ENCODE peak calls at places on chromosome 11, in seven cellular contexts. F is endodermal cell; R is adrenal gland; U is testis; L is epithelial cell of esophagus; V is CD8-positive, alpha-beta T cell; Y is AG04450. H is an unnamed sample.

GRCh38 chr11:36131719-36132349 is 157.4 kb downstream of the COMMD9 start:
- DNase-seq in Y (no peak), V (no peak), F (peak; percentile 86), U (peak; percentile 81), R (peak; percentile 56), L (peak; percentile 44), H (peak; percentile 28)

GRCh38 chr11:19701421-19701820 is 11.2 kb upstream of the NAV2 start:
- DNase-seq in U (no peak), V (no peak), Y (no peak), R (no peak), F (no peak), L (no peak), H (no peak)

GRCh38 chr11:63536669-63537292 is at the start of gene PLAAT4:
- DNase-seq in R (peak; percentile 58), F (no peak), V (no peak), L (no peak), U (peak; percentile 61), Y (no peak), H (peak; percentile 67)

GRCh38 chr11:111326824-111327223 is 28.5 kb downstream of the POU2AF3 start:
- DNase-seq in V (no peak), F (no peak), U (no peak), L (no peak), R (no peak), Y (no peak), H (no peak)

GRCh38 chr11:57305523-57305922 is 19.2 kb downstream of the TNKS1BP1 start:
- DNase-seq in R (no peak), L (no peak), U (no peak), V (no peak), Y (no peak), F (no peak), H (no peak)

GRCh38 chr11:123323482-123324056 is 106.5 kb upstream of the GRAMD1B start:
- DNase-seq in L (no peak), U (no peak), Y (no peak), R (no peak), V (no peak), F (no peak), H (no peak)

GRCh38 chr11:130865091-130865771 is 51.0 kb downstream of the SNX19 start:
- DNase-seq in R (no peak), U (no peak), V (no peak), Y (no peak), F (peak; percentile 64), L (no peak), H (no peak)

GRCh38 chr11:2311456-2312201 is 9.8 kb downstream of the TSPAN32 start:
- DNase-seq in U (no peak), Y (no peak), L (no peak), R (no peak), F (no peak), V (no peak), H (no peak)

GRCh38 chr11:3615998-3616397 is 25.8 kb downstream of the ART5 start:
- DNase-seq in F (peak; percentile 37), L (peak; percentile 39), R (no peak), V (no peak), Y (no peak), U (no peak), H (no peak)

GRCh38 chr11:110988731-110989130 is 256.8 kb upstream of the POU2AF2 start:
- DNase-seq in U (no peak), Y (no peak), L (no peak), R (no peak), F (no peak), V (no peak), H (no peak)

GRCh38 chr11:111851636-111852035 is 19.7 kb downstream of the ALG9 start:
- DNase-seq in F (no peak), U (no peak), R (no peak), V (no peak), L (peak; percentile 13), Y (no peak), H (no peak)

GRCh38 chr11:3132271-3132781 is 32.8 kb downstream of the OSBPL5 start:
- DNase-seq in Y (no peak), U (no peak), F (peak; percentile 23), R (peak; percentile 6), L (no peak), V (no peak), H (no peak)

GRCh38 chr11:44229003-44229570 is 80.9 kb downstream of the ALX4 start:
- DNase-seq in L (peak; percentile 48), V (no peak), R (no peak), U (no peak), F (no peak), Y (no peak), H (no peak)

DNA sequence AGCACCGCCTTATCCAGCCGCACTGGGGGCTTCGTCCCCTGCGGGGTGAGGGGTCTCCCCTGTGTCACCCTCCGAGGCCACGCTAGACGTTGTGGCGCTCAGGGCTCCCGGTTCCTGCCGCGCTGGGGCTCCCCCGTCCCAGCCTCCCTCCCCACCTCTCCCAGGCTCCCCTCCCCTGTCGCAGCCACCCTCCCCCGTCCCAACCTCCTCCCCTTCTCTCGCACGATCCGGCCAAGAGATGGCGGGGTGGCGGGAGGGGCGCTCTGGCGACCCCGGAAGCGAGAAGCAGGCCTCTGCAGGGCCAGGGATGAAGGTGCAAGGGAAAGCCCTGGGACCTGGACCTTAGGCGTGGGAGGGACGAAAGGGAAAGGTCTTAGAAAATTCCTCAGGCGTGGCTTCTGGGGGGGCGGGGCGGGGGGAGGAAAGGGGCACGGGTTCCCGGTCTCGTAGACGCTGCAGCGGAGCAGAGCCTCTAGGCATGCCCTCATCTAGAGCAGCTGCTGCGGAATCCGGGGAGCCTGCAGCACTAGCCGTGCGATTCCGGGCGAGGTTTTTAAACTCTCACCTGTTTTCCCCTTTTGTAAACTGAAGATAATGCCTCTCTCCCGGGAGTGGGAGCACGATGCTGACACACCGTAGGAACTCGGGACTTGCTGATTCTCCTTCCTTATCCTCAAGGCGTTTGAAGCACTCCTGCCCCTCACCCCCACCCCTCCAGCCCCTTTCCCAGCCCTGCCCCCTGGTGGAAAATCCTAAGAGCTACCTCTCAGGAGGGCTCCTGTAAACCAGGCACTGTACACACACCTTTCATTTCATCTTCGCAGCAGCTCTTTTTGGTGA is 14.4 kb downstream of the KCNJ5 start:
- DNase-seq in Y (no peak), V (peak; percentile 41), U (no peak), R (peak; percentile 72), F (peak; percentile 90), L (peak; percentile 72), H (peak; percentile 48)
- H3K4me3 ChIP-seq in Y (peak overlapping the region; percentile 60), V (peak overlapping the region; percentile 60), U (peak overlapping the region; percentile 67), R (no peak overlapping the region), F (peak overlapping the region; percentile 70), L (peak overlapping the region; percentile 47), H (peak overlapping the region; percentile 65)

DNA sequence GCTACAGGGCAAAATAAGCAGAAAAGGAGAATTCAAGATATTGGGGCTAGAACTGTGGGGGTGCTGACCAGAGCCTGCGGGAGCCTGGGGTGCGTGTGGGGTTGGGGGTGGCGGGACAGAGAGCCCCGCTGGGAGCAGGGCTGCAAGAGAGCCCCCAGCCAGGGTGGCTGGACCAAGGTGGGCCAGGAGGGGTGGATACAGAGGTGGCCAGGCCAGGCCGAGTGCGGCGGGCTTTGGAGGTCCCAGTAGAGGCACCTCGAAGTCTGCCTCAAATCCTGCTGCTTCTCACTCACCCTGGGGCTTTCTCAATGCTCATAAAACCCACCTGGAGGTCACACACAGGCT is 16.9 kb upstream of the MUC5B start:
- DNase-seq in Y (no peak), F (no peak), V (no peak), R (no peak), U (no peak), L (no peak), H (no peak)
- H3K4me3 ChIP-seq in Y (no peak overlapping the region), F (no peak overlapping the region), V (no peak overlapping the region), R (no peak overlapping the region), U (no peak overlapping the region), L (no peak overlapping the region), H (no peak overlapping the region)

DNA sequence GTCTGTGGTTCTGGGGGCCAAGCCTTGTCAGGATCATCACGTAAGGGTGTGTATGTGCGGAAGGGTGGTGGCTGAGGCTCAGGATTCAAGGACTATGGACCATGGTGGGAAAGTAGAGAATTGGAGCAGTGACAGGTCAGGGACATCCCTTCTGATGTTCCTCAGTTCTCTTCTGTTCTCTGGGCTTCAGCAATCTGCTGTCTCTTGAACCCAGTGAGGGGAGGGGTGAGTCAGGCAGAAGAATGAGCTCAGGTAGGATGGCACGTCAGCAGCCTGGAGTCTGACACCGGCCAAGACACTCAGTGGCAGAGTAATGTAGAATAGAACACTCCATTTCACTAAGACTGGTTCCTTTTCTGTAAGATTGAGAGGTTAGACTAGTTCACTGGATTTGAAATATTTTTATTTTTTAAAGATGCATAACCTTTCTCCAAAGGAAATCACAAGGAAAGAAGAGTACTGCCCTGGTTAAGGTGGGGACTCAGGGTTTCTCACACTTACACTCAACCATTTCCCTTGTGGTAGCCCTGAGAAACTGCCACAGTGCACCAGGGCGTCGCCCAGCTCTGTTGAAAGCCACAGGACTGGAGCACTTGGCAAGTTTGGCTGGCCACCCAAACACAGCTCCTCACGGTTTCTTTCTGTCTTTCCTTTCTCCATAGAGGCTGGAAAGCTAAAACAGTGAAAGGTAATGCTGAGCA is 23.2 kb upstream of the MICAL2 start:
- DNase-seq in L (peak; percentile 89), R (no peak), V (peak; percentile 34), Y (no peak), F (no peak), U (no peak), H (peak; percentile 71)
- H3K4me3 ChIP-seq in L (no peak overlapping the region), R (no peak overlapping the region), V (no peak overlapping the region), Y (peak overlapping the region; percentile 50), F (no peak overlapping the region), U (no peak overlapping the region), H (no peak overlapping the region)

GRCh38 chr11:75706260-75706729 is 11.3 kb upstream of the MOGAT2 start:
- DNase-seq in V (peak; percentile 66), U (peak; percentile 83), L (peak; percentile 76), F (peak; percentile 90), R (peak; percentile 73), Y (peak; percentile 13), H (peak; percentile 51)
- H3K4me3 ChIP-seq in V (no peak overlapping the region), U (peak overlapping the region; percentile 11), L (no peak overlapping the region), F (no peak overlapping the region), R (no peak overlapping the region), Y (no peak overlapping the region), H (no peak overlapping the region)

DNA sequence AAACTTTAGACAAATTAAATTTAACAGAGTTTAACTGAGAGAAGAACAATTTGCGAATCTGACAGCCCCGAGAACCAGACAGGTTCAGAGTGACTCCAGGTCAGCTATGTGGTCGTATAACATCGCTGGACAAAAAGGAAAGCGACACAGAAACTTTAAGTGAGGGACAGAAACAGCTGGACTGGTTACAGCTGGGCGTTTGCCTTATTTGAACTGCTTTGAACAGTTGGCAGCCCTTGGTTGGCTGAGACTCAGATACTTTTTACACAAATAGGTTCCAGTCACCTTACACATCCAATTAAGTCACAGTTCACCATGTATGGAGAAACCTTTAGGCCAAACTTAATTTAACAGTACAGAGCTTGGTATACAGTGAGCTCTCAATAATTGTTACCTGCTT is 436.9 kb downstream of the GUCY1A2 start:
- DNase-seq in R (no peak), F (no peak), V (no peak), U (no peak), Y (no peak), L (no peak), H (no peak)
- H3K4me3 ChIP-seq in R (no peak overlapping the region), F (no peak overlapping the region), V (no peak overlapping the region), U (no peak overlapping the region), Y (no peak overlapping the region), L (no peak overlapping the region), H (no peak overlapping the region)

GRCh38 chr11:33389635-33390034 is 132.5 kb downstream of the HIPK3 start:
- DNase-seq in R (no peak), F (no peak), V (no peak), L (no peak), Y (no peak), U (no peak), H (no peak)
- H3K4me3 ChIP-seq in R (no peak overlapping the region), F (no peak overlapping the region), V (no peak overlapping the region), L (no peak overlapping the region), Y (no peak overlapping the region), U (no peak overlapping the region), H (no peak overlapping the region)